ENCODE peak calls at places on chromosome 11, in four cellular contexts. One of them, this sample, is unnamed.

GRCh38 chr11:64306876-64307622 is 1.7 kb downstream of the ESRRA start:
- DNase-seq in HFF-Myc: no peak
- DNase-seq in colonic mucosa: peak
- DNase-seq in brain microvascular endothelial cell: no peak
- DNase-seq in this sample: peak

GRCh38 chr11:134879341-134879740 is 467.3 kb upstream of the B3GAT1 start:
- DNase-seq in brain microvascular endothelial cell: no peak
- DNase-seq in HFF-Myc: no peak
- DNase-seq in colonic mucosa: no peak
- DNase-seq in this sample: no peak

GRCh38 chr11:109564241-109564640 is 142.3 kb downstream of the C11orf87 start:
- DNase-seq in brain microvascular endothelial cell: no peak
- DNase-seq in colonic mucosa: no peak
- DNase-seq in HFF-Myc: no peak
- DNase-seq in this sample: no peak

GRCh38 chr11:75668508-75669297 is at the start of gene MAP6:
- DNase-seq in colonic mucosa: peak
- DNase-seq in HFF-Myc: no peak
- DNase-seq in brain microvascular endothelial cell: no peak
- DNase-seq in this sample: peak

GRCh38 chr11:4495487-4495886 is 13.0 kb downstream of the OR52K1 start:
- DNase-seq in brain microvascular endothelial cell: no peak
- DNase-seq in HFF-Myc: no peak
- DNase-seq in colonic mucosa: no peak
- DNase-seq in this sample: no peak

GRCh38 chr11:70244698-70245097 is 25.8 kb upstream of the PPFIA1 start:
- DNase-seq in colonic mucosa: no peak
- DNase-seq in HFF-Myc: no peak
- DNase-seq in brain microvascular endothelial cell: peak
- DNase-seq in this sample: no peak

GRCh38 chr11:1297011-1297575 is 12.3 kb downstream of the TOLLIP start:
- DNase-seq in brain microvascular endothelial cell: no peak
- DNase-seq in HFF-Myc: no peak
- DNase-seq in colonic mucosa: no peak
- DNase-seq in this sample: peak

GRCh38 chr11:61418136-61418535 is 11.6 kb downstream of the CPSF7 start:
- DNase-seq in colonic mucosa: no peak
- DNase-seq in HFF-Myc: no peak
- DNase-seq in brain microvascular endothelial cell: no peak
- DNase-seq in this sample: no peak

GRCh38 chr11:2801711-2802388 is 83.7 kb downstream of the CDKN1C start:
- DNase-seq in brain microvascular endothelial cell: no peak
- DNase-seq in HFF-Myc: no peak
- DNase-seq in colonic mucosa: peak
- DNase-seq in this sample: peak

DNA sequence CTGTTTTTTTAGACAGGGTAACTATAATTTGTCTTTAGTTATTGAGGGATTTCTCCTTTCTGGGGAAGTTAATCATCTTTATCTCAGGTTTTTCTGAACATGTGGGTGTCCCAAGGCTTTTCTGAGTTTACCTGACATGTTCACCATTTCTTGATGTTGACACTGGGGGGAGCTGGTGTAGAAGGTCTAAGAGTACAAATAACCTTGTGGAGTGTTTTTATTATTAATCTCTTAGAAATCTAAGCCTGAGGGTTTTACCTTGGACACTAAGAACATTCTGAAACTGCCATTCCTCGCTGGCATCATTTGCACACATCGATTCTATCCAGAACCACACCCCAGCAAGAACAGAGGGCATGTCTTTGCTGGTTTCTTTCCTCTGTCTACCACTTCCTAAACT is 15.6 kb upstream of the C11orf91 start:
- DNase-seq in brain microvascular endothelial cell: no peak
- DNase-seq in colonic mucosa: no peak
- DNase-seq in HFF-Myc: no peak
- DNase-seq in this sample: no peak
- TF ChIP-seq CTCF in brain microvascular endothelial cell: peak
- TF ChIP-seq CTCF in colonic mucosa: no peak
- TF ChIP-seq CTCF in HFF-Myc: peak
- TF ChIP-seq CTCF in this sample: peak

DNA sequence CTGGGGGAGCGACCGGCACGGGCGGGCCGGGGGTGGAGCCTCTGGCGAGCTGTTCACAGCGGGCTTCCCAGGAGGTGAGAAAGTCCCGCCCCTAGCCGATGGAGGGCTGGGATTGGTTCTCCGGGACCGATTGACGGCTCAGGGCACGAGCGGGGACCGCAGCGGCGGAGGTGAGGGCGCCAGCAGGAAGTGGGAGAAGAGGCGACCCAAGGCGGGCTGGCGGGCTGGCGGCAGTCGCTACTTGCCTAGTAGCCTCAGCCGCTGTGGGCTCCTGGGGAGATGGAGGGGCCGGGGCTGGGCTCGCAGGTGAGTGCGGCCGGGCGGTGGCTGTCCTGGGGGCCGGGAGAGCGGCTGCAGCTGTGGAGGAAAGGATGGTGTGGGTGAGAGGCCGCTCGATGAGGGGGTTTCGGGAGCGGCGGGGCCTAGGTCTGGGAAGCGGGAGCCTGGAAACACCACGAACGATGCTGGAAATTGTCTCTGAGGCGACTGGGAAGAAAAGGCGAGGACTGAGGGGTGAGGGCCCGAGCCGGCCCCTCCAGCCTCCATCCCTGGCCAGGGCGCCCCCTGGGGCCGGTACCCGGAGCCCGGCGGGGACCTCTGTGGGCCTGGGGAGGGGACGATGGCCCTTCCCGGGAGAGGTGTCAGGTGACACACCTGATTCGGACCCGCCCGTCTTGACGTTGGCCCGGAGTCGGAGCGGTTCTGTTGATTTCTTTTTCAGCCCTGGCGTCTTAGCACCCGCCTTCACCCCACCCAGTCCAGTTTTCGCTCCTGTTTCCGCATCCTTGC is at the start of gene ZDHHC13:
- DNase-seq in colonic mucosa: peak
- DNase-seq in brain microvascular endothelial cell: peak
- DNase-seq in HFF-Myc: peak
- DNase-seq in this sample: peak
- TF ChIP-seq CTCF in colonic mucosa: peak
- TF ChIP-seq CTCF in brain microvascular endothelial cell: peak
- TF ChIP-seq CTCF in HFF-Myc: peak
- TF ChIP-seq CTCF in this sample: no peak

GRCh38 chr11:32870676-32871075 is 21.9 kb upstream of the QSER1 start:
- DNase-seq in HFF-Myc: no peak
- DNase-seq in brain microvascular endothelial cell: no peak
- DNase-seq in colonic mucosa: no peak
- DNase-seq in this sample: no peak
- TF ChIP-seq CTCF in HFF-Myc: peak
- TF ChIP-seq CTCF in brain microvascular endothelial cell: peak
- TF ChIP-seq CTCF in colonic mucosa: no peak
- TF ChIP-seq CTCF in this sample: no peak

DNA sequence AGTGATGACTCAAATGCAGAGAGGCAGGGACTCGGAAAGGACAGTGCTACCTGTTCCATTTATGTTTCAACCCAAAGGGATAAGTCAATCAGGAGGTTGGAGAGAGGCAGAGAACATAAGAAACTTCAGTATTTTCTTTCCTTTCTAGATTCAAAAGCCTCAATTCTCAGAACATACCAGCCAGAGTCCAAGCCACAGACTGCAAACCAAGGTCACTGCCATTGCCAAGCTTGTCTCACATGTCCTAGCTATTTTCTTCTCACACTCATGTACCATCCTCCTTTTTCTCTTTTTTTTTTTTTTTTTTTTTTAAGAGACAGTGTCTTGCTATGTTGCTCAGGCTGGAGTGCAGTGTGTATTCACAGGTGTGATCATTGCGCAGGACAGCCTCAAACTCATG is 111.7 kb upstream of the AKIP1 start:
- DNase-seq in HFF-Myc: no peak
- DNase-seq in colonic mucosa: no peak
- DNase-seq in brain microvascular endothelial cell: no peak
- DNase-seq in this sample: no peak
- TF ChIP-seq CTCF in HFF-Myc: no peak
- TF ChIP-seq CTCF in colonic mucosa: no peak
- TF ChIP-seq CTCF in brain microvascular endothelial cell: no peak
- TF ChIP-seq CTCF in this sample: no peak

This sample was measured in pancreas.